ENCODE peak calls at places on chromosomes 12 and 14, in five cellular contexts. Z, J, G, S and P are unnamed samples.
A peak's percentile ranks its signal among the peaks of the same experiment; 100 is the strongest.

GRCh38 chr12:108752387-108752786 is 21.1 kb upstream of the CORO1C start:
- DNase-seq in Z (no peak), J (no peak), G (no peak), S (no peak), P (no peak)

GRCh38 chr12:88946377-88946997 is 366.2 kb upstream of the KITLG start:
- DNase-seq in Z (no peak), J (no peak), G (no peak), S (no peak), P (no peak)

GRCh38 chr14:90693413-90693812 is 122.8 kb downstream of the TTC7B start:
- DNase-seq in Z (no peak), J (no peak), G (no peak), S (no peak), P (no peak)

GRCh38 chr12:62760779-62761178 is 174.2 kb downstream of the PPM1H start:
- DNase-seq in Z (no peak), J (no peak), G (no peak), S (peak; percentile 78), P (no peak)

GRCh38 chr12:115507951-115508722 is 769.4 kb downstream of the MED13L start:
- DNase-seq in Z (peak; percentile 92), J (no peak), G (peak; percentile 95), S (peak; percentile 94), P (no peak)

GRCh38 chr12:127943481-127944210 is 323.3 kb upstream of the TMEM132C start:
- DNase-seq in Z (no peak), J (no peak), G (no peak), S (no peak), P (no peak)

GRCh38 chr12:6345319-6346071 is 3.6 kb upstream of the TNFRSF1A start:
- DNase-seq in Z (no peak), J (no peak), G (no peak), S (peak; percentile 84), P (no peak)

GRCh38 chr12:71958457-71958856 is 19.8 kb downstream of the TPH2 start:
- DNase-seq in Z (no peak), J (no peak), G (no peak), S (no peak), P (no peak)

GRCh38 chr14:79967001-79967400 is 244.3 kb downstream of the DIO2 start:
- DNase-seq in Z (no peak), J (no peak), G (no peak), S (no peak), P (no peak)

GRCh38 chr14:103846569-103847438 is 571 bp downstream of the PPP1R13B start:
- DNase-seq in Z (no peak), J (no peak), G (no peak), S (no peak), P (peak; percentile 36)

GRCh38 chr12:3454780-3455179 is 36.2 kb upstream of the PRMT8 start:
- DNase-seq in Z (no peak), J (no peak), G (no peak), S (no peak), P (no peak)

GRCh38 chr12:24948816-24949722 is at the start of gene BCAT1:
- DNase-seq in Z (peak; percentile 57), J (no peak), G (peak; percentile 93), S (peak; percentile 61), P (peak; percentile 64)

GRCh38 chr12:49019435-49020317 is 1.1 kb upstream of the PRKAG1 start:
- DNase-seq in Z (no peak), J (no peak), G (no peak), S (peak; percentile 39), P (peak; percentile 67)

GRCh38 chr14:53796734-53797133 is 159.9 kb downstream of the BMP4 start:
- DNase-seq in Z (no peak), J (no peak), G (no peak), S (no peak), P (no peak)

GRCh38 chr14:72706485-72706884 is 187.4 kb downstream of the DPF3 start:
- DNase-seq in Z (no peak), J (no peak), G (no peak), S (no peak), P (no peak)

GRCh38 chr12:80472912-80473500 is 29.0 kb downstream of the PTPRQ start:
- DNase-seq in Z (no peak), J (peak; percentile 3), G (peak; percentile 38), S (peak; percentile 35), P (peak; percentile 4)

GRCh38 chr12:71799105-71799504 is 40.5 kb upstream of the TBC1D15 start:
- DNase-seq in Z (no peak), J (no peak), G (peak; percentile 6), S (no peak), P (no peak)

GRCh38 chr12:89299417-89299816 is 52.9 kb downstream of the DUSP6 start:
- DNase-seq in Z (no peak), J (no peak), G (no peak), S (no peak), P (no peak)

GRCh38 chr14:51674294-51675002 is 22.7 kb downstream of the FRMD6 start:
- DNase-seq in Z (no peak), J (no peak), G (no peak), S (no peak), P (no peak)

GRCh38 chr14:94517248-94517640 is 8.0 kb upstream of the SERPINA12 start:
- DNase-seq in Z (no peak), J (no peak), G (no peak), S (no peak), P (no peak)

DNA sequence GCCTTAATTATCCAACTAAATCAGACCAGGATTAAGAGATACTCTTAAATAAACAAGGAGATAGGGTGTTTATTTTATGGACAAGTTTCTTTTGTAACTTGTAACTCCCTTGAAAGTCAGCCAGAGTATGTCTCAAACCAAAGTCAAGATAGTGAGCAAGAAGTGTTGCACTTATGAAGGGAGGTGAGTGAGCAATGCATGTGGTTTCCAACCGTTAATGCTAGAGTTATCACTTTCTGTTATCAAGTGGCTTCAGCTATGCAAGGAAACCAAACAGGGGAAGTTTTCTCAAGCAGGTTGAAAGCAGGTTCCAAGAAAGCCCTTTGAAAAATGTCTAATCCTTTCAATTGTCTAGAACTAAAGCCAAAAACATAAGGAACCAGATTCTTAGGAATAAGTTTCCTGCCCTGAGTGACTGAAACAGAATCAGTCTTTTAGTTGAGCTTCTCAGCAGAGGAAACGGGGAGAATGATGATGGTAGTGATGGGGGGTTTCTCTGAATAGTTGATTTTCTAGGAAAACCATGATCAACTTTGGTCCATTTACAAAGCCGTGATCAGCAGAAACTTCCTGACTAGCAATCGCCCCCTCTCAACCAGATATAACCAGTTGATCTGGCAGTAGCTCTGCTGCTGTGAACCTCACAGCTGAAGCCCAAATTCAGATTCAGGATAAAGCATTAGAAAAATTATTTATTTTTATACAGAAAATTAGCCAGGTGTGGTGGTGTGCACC is 128.4 kb downstream of the DAD1 start:
- DNase-seq in Z (no peak), J (no peak), G (no peak), S (no peak), P (no peak)
- TF ChIP-seq SUZ12 in Z (no peak), J (no peak), G (no peak), S (no peak), P (no peak)

DNA sequence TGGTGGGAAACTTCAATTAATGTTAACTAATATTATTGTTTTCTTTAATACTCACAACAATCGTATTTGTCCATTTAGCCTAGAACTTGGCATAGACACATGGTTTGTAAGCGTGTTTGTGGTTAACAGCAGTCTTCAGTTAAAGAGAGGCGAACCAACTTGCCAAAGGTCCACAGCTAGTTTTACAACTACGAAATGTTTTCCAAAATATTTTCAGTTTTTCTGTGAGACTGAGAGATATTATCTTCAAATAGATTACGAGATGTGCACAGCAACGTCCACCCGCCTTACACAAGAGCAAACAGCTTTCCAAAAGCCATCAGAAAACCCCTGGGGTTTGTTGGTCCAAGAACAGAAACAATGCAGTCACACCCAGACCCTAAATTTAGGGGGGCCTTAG is 58.6 kb upstream of the RASSF3 start:
- DNase-seq in Z (no peak), J (no peak), G (no peak), S (no peak), P (no peak)
- TF ChIP-seq SUZ12 in Z (no peak), J (no peak), G (no peak), S (no peak), P (no peak)

GRCh38 chr14:60508707-60509437 is at the start of gene SIX6:
- DNase-seq in Z (no peak), J (no peak), G (peak; percentile 74), S (no peak), P (no peak)

GRCh38 chr14:60509438-60510253 is 700 bp downstream of the SIX6 start:
- DNase-seq in Z (no peak), J (no peak), G (no peak), S (no peak), P (no peak)

GRCh38 chr14:60512952-60513554 is 4.1 kb downstream of the SIX6 start:
- DNase-seq in Z (no peak), J (no peak), G (no peak), S (no peak), P (no peak)

GRCh38 chr14:60510254-60510975 is 1.5 kb downstream of the SIX6 start:
- DNase-seq in Z (no peak), J (no peak), G (no peak), S (no peak), P (no peak)

DNA sequence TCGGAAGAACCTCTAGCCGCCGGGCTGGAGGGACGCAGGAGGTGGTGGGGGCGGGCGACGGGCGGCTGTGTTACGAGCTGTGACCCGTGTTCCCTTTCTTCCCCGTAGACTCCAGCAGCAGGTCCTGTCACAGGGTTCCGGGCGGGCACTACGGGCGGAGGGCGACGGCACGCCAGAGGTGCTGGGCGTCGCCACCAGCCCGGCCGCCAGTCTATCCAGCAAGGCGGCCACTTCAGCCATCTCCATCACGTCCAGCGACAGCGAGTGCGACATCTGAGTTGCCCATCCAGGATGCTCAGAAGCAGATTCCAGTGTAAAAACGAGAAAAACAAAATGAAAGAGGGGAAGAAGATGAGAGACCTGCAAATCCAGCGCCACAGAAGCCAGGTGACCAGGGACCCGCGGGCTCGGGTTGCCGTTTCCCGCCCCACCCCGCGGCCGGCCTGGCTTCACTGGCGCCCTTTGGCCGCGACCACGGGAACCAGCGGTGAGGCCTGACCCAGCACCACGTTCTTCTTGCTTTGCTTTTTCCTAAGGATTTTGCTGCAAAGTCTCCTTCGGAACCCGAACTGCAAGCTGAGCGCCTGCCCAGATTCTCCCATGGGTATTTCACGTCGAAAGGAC is 2.1 kb downstream of the SIX6 start:
- DNase-seq in Z (no peak), J (no peak), G (no peak), S (no peak), P (no peak)
- TF ChIP-seq SUZ12 in Z (peak; percentile 96), J (peak; percentile 66), G (peak; percentile 94), S (no peak), P (no peak)

GRCh38 chr14:74904623-74905503 is 18.2 kb downstream of the RPS6KL1 start:
- DNase-seq in Z (no peak), J (no peak), G (no peak), S (no peak), P (no peak)

GRCh38 chr14:74907744-74908143 is 15.3 kb downstream of the RPS6KL1 start:
- DNase-seq in Z (no peak), J (no peak), G (no peak), S (no peak), P (no peak)

GRCh38 chr14:74906923-74907620 is 16.0 kb downstream of the RPS6KL1 start:
- DNase-seq in Z (no peak), J (no peak), G (no peak), S (no peak), P (no peak)

GRCh38 chr14:74902941-74903705 is 19.9 kb downstream of the RPS6KL1 start:
- DNase-seq in Z (no peak), J (no peak), G (no peak), S (no peak), P (no peak)

DNA sequence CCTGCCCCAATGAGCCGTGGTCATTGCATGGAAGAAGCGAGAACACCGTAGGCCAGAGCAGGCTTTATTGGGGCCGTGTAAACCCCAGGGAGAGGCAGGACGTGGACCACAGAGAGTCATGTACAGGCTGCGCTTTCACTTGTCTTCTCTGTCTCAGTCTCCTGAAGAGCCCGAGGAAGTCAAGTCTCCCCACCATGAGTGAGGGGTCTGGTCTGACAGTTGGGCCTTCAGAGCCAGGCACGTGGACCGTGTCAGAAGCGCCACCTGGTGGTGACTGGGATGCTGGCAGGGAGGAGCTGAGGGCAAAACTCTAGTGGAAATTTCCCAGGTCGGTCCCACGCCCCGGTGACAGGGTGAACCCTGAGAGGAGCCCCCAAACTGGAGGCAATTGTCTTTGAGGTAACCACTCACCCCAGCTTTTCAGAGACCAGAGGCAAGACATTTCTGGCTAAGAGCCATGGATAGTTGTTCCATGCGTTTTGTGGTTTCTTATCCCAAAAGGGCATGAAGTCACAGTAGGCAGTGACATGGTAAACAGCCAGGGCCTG is 17.4 kb downstream of the RPS6KL1 start:
- DNase-seq in Z (no peak), J (no peak), G (no peak), S (peak; percentile 36), P (peak; percentile 75)
- TF ChIP-seq SUZ12 in Z (no peak), J (no peak), G (no peak), S (no peak), P (no peak)